ENCODE peak calls at places on chromosomes 16 and 17, in seven cellular contexts. One of them, this sample, is unnamed.

GRCh38 chr17:50208611-50209061 is 7.2 kb upstream of the COL1A1 start:
- DNase-seq in uterus: peak; percentile 27
- DNase-seq in HCT116: no peak
- DNase-seq in mesendoderm: peak; percentile 65
- DNase-seq in SJCRH30: no peak
- DNase-seq in aorta: no peak
- DNase-seq in tibial artery: peak; percentile 19
- DNase-seq in this sample: no peak

GRCh38 chr17:34913001-34913400 is 48.3 kb downstream of the CCT6B start:
- DNase-seq in mesendoderm: peak; percentile 92
- DNase-seq in uterus: no peak
- DNase-seq in aorta: no peak
- DNase-seq in HCT116: no peak
- DNase-seq in tibial artery: no peak
- DNase-seq in SJCRH30: no peak
- DNase-seq in this sample: no peak

GRCh38 chr16:1150511-1150982 is 2.4 kb upstream of the CACNA1H start:
- DNase-seq in SJCRH30: peak; percentile 56
- DNase-seq in uterus: no peak
- DNase-seq in HCT116: peak; percentile 60
- DNase-seq in aorta: no peak
- DNase-seq in mesendoderm: peak; percentile 61
- DNase-seq in tibial artery: no peak
- DNase-seq in this sample: no peak

GRCh38 chr16:66986559-66986958 is 1.8 kb upstream of the CES4A start:
- DNase-seq in uterus: no peak
- DNase-seq in HCT116: no peak
- DNase-seq in SJCRH30: no peak
- DNase-seq in aorta: no peak
- DNase-seq in tibial artery: no peak
- DNase-seq in mesendoderm: no peak
- DNase-seq in this sample: no peak

GRCh38 chr16:740459-740763 is 386 bp downstream of the CIAO3 start:
- DNase-seq in mesendoderm: no peak
- DNase-seq in aorta: no peak
- DNase-seq in HCT116: no peak
- DNase-seq in SJCRH30: no peak
- DNase-seq in tibial artery: no peak
- DNase-seq in uterus: no peak
- DNase-seq in this sample: no peak

GRCh38 chr17:60422162-60422665 is at the start of gene CHCT1:
- DNase-seq in HCT116: no peak
- DNase-seq in uterus: no peak
- DNase-seq in SJCRH30: no peak
- DNase-seq in mesendoderm: peak; percentile 18
- DNase-seq in tibial artery: no peak
- DNase-seq in aorta: no peak
- DNase-seq in this sample: peak; percentile 17

GRCh38 chr17:50609376-50610074 is 25.2 kb upstream of the ABCC3 start:
- DNase-seq in uterus: no peak
- DNase-seq in HCT116: no peak
- DNase-seq in SJCRH30: no peak
- DNase-seq in tibial artery: no peak
- DNase-seq in aorta: no peak
- DNase-seq in mesendoderm: no peak
- DNase-seq in this sample: no peak

GRCh38 chr16:48182979-48183537 is 27.3 kb upstream of the ABCC12 start:
- DNase-seq in SJCRH30: no peak
- DNase-seq in aorta: no peak
- DNase-seq in mesendoderm: no peak
- DNase-seq in HCT116: no peak
- DNase-seq in tibial artery: no peak
- DNase-seq in uterus: no peak
- DNase-seq in this sample: no peak

GRCh38 chr17:54968954-54969400 is 412 bp downstream of the STXBP4 start:
- DNase-seq in HCT116: no peak
- DNase-seq in uterus: no peak
- DNase-seq in SJCRH30: no peak
- DNase-seq in tibial artery: peak; percentile 29
- DNase-seq in mesendoderm: no peak
- DNase-seq in aorta: peak; percentile 51
- DNase-seq in this sample: peak; percentile 20

GRCh38 chr17:4986403-4986802 is 1.1 kb downstream of the CAMTA2 start:
- DNase-seq in SJCRH30: no peak
- DNase-seq in aorta: no peak
- DNase-seq in uterus: peak; percentile 33
- DNase-seq in mesendoderm: no peak
- DNase-seq in HCT116: no peak
- DNase-seq in tibial artery: no peak
- DNase-seq in this sample: no peak

GRCh38 chr17:68291836-68292688 is 767 bp downstream of the ARSG start:
- DNase-seq in uterus: peak; percentile 54
- DNase-seq in tibial artery: peak; percentile 72
- DNase-seq in SJCRH30: peak; percentile 60
- DNase-seq in HCT116: peak; percentile 63
- DNase-seq in aorta: peak; percentile 93
- DNase-seq in mesendoderm: peak; percentile 87
- DNase-seq in this sample: peak; percentile 77

GRCh38 chr16:80804451-80805383 is at the start of gene CDYL2:
- DNase-seq in SJCRH30: no peak
- DNase-seq in HCT116: no peak
- DNase-seq in tibial artery: no peak
- DNase-seq in mesendoderm: no peak
- DNase-seq in uterus: no peak
- DNase-seq in aorta: peak; percentile 52
- DNase-seq in this sample: peak; percentile 58

GRCh38 chr16:397736-398332 is 835 bp downstream of the NME4 start:
- DNase-seq in HCT116: peak; percentile 28
- DNase-seq in mesendoderm: peak; percentile 93
- DNase-seq in tibial artery: peak; percentile 83
- DNase-seq in SJCRH30: peak; percentile 51
- DNase-seq in uterus: peak; percentile 70
- DNase-seq in aorta: peak; percentile 86
- DNase-seq in this sample: peak; percentile 73

GRCh38 chr16:67803894-67804293 is 2.5 kb downstream of the RANBP10 start:
- DNase-seq in SJCRH30: no peak
- DNase-seq in mesendoderm: no peak
- DNase-seq in uterus: no peak
- DNase-seq in aorta: no peak
- DNase-seq in HCT116: no peak
- DNase-seq in tibial artery: no peak
- DNase-seq in this sample: no peak

GRCh38 chr16:75333770-75334169 is 82.3 kb upstream of the BCAR1 start:
- DNase-seq in HCT116: no peak
- DNase-seq in mesendoderm: no peak
- DNase-seq in SJCRH30: no peak
- DNase-seq in uterus: no peak
- DNase-seq in tibial artery: no peak
- DNase-seq in aorta: no peak
- DNase-seq in this sample: no peak

GRCh38 chr17:8706431-8706830 is 38.2 kb downstream of the CCDC42 start:
- DNase-seq in mesendoderm: no peak
- DNase-seq in aorta: no peak
- DNase-seq in tibial artery: no peak
- DNase-seq in uterus: no peak
- DNase-seq in HCT116: no peak
- DNase-seq in SJCRH30: no peak
- DNase-seq in this sample: no peak

GRCh38 chr17:77332981-77333685 is 192.4 kb downstream of the SEC14L1 start:
- DNase-seq in tibial artery: no peak
- DNase-seq in mesendoderm: no peak
- DNase-seq in HCT116: no peak
- DNase-seq in uterus: peak; percentile 13
- DNase-seq in aorta: no peak
- DNase-seq in SJCRH30: peak; percentile 89
- DNase-seq in this sample: no peak

GRCh38 chr17:59769891-59770290 is 62.4 kb downstream of the VMP1 start:
- DNase-seq in SJCRH30: no peak
- DNase-seq in mesendoderm: no peak
- DNase-seq in uterus: no peak
- DNase-seq in tibial artery: no peak
- DNase-seq in aorta: no peak
- DNase-seq in HCT116: no peak
- DNase-seq in this sample: no peak

DNA sequence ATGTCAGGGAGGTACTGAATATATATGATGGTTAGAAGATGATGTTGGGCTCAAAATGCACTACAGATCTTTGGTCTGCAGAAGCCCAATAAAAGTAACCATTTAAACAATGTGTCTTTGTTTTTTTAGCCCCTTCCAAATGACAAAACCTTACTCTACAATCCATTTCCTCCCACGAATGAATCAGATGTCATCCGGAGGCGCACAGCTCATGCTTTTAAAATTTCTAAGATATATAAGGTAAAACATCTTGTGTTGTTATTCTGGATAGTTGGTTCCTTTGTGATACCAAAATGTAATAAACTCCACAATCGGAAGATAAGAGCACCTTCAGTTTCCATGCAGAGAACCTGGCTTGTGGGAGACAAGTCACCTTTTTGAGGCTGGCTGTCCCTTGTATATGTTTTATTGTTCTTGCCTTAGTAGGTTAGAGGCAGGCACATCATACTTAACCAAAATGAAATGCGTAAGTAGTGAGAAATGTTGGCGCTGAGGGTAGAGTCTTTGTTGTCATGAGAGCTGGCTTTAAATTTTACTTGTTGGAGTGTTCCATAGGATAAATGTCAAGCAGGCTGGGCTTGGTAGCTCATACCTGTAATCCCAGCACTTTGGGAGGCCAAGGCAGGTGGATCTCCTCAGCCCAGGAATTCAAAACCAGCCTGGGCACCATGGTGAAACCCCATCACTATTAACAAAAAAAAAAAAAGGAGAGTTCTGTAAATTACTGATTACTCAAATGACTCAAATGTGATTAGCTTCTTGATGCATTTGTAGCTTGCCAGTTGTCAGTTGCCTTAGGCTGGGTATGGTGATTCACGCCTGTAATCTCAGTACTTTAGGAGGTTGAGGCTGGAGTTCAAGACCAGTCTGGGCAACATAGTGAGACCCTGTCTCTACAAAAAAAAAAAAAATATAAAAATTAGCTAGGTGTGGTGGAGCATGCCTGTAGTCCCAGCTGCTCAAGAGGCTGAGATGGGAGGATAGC is 19.7 kb upstream of the SNTB2 start:
- DNase-seq in mesendoderm: no peak
- DNase-seq in SJCRH30: no peak
- DNase-seq in tibial artery: no peak
- DNase-seq in HCT116: no peak
- DNase-seq in aorta: no peak
- DNase-seq in uterus: no peak
- DNase-seq in this sample: no peak
- H3K4me3 ChIP-seq in mesendoderm: no peak overlapping the region
- H3K4me3 ChIP-seq in SJCRH30: no peak overlapping the region
- H3K4me3 ChIP-seq in tibial artery: no peak overlapping the region
- H3K4me3 ChIP-seq in HCT116: no peak overlapping the region
- H3K4me3 ChIP-seq in aorta: no peak overlapping the region
- H3K4me3 ChIP-seq in uterus: no peak overlapping the region
- H3K4me3 ChIP-seq in this sample: no peak overlapping the region

GRCh38 chr17:13024033-13024432 is 6.2 kb upstream of the ELAC2 start:
- DNase-seq in HCT116: no peak
- DNase-seq in mesendoderm: no peak
- DNase-seq in aorta: no peak
- DNase-seq in SJCRH30: no peak
- DNase-seq in uterus: no peak
- DNase-seq in tibial artery: no peak
- DNase-seq in this sample: no peak

GRCh38 chr17:13025264-13025627 is 7.4 kb upstream of the ELAC2 start:
- DNase-seq in aorta: no peak
- DNase-seq in uterus: no peak
- DNase-seq in SJCRH30: no peak
- DNase-seq in tibial artery: no peak
- DNase-seq in HCT116: no peak
- DNase-seq in mesendoderm: no peak
- DNase-seq in this sample: no peak

GRCh38 chr17:13027246-13027645 is 9.4 kb upstream of the ELAC2 start:
- DNase-seq in aorta: no peak
- DNase-seq in tibial artery: no peak
- DNase-seq in mesendoderm: no peak
- DNase-seq in HCT116: no peak
- DNase-seq in SJCRH30: no peak
- DNase-seq in uterus: no peak
- DNase-seq in this sample: no peak

GRCh38 chr17:13025687-13026086 is 7.9 kb upstream of the ELAC2 start:
- DNase-seq in uterus: no peak
- DNase-seq in SJCRH30: no peak
- DNase-seq in HCT116: no peak
- DNase-seq in aorta: no peak
- DNase-seq in tibial artery: no peak
- DNase-seq in mesendoderm: no peak
- DNase-seq in this sample: no peak

DNA sequence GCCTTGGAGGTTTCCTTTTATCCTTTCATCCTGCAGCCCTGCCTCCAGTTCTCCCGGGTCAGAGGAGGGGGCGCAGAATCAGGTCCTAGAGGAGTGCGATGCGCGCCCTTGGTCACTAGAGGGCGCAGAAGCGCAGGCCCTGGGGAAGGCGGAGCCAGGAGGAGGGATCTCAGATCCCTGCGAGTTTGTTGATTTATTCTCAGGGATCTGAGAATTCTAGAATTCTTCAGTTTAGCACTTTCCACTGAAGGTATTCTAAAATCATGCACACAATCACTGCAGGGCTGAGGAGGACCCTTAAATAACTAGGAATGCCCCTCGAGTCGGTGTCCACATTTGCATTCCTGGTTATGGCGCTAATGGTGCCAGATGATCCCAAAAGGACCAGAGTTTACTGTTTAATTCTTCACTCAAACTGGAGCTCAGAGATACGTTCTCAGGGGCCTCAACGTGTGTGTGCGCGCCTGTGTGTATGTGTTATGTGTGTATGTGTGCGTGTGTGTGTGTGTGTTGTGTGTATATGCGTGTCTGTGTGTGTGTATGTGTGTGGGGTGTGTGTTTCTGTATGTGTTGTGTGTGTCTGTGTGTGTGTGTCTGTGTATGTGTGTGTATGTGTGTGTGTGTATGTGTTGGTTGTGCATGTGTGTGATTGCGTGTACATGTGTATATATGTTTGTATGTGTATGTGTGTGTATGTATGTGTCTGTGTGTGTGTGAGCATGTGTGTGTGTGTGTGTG is 6.9 kb upstream of the ELAC2 start:
- DNase-seq in tibial artery: peak; percentile 47
- DNase-seq in HCT116: no peak
- DNase-seq in mesendoderm: peak; percentile 85
- DNase-seq in SJCRH30: peak; percentile 75
- DNase-seq in uterus: peak; percentile 63
- DNase-seq in aorta: peak; percentile 65
- DNase-seq in this sample: peak; percentile 32
- H3K4me3 ChIP-seq in tibial artery: no peak overlapping the region
- H3K4me3 ChIP-seq in HCT116: peak overlapping the region; percentile 35
- H3K4me3 ChIP-seq in mesendoderm: no peak overlapping the region
- H3K4me3 ChIP-seq in SJCRH30: peak overlapping the region; percentile 38
- H3K4me3 ChIP-seq in uterus: no peak overlapping the region
- H3K4me3 ChIP-seq in aorta: no peak overlapping the region
- H3K4me3 ChIP-seq in this sample: no peak overlapping the region

GRCh38 chr17:17723354-17724261 is 42.4 kb downstream of the RAI1 start:
- DNase-seq in HCT116: no peak
- DNase-seq in SJCRH30: no peak
- DNase-seq in uterus: no peak
- DNase-seq in aorta: no peak
- DNase-seq in tibial artery: no peak
- DNase-seq in mesendoderm: peak; percentile 75
- DNase-seq in this sample: no peak
- H3K4me3 ChIP-seq in HCT116: no peak overlapping the region
- H3K4me3 ChIP-seq in SJCRH30: no peak overlapping the region
- H3K4me3 ChIP-seq in uterus: peak overlapping the region; percentile 27
- H3K4me3 ChIP-seq in aorta: peak overlapping the region; percentile 60
- H3K4me3 ChIP-seq in tibial artery: peak overlapping the region; percentile 56
- H3K4me3 ChIP-seq in mesendoderm: peak overlapping the region; percentile 52
- H3K4me3 ChIP-seq in this sample: peak overlapping the region; percentile 67

GRCh38 chr16:90046122-90046970 is 27.1 kb upstream of the DBNDD1 start:
- DNase-seq in aorta: no peak
- DNase-seq in SJCRH30: no peak
- DNase-seq in uterus: no peak
- DNase-seq in HCT116: no peak
- DNase-seq in tibial artery: no peak
- DNase-seq in mesendoderm: peak; percentile 61
- DNase-seq in this sample: no peak
- H3K4me3 ChIP-seq in aorta: no peak overlapping the region
- H3K4me3 ChIP-seq in SJCRH30: peak overlapping the region; percentile 23
- H3K4me3 ChIP-seq in uterus: peak overlapping the region; percentile 18
- H3K4me3 ChIP-seq in HCT116: no peak overlapping the region
- H3K4me3 ChIP-seq in tibial artery: peak overlapping the region; percentile 39
- H3K4me3 ChIP-seq in mesendoderm: no peak overlapping the region
- H3K4me3 ChIP-seq in this sample: peak overlapping the region; percentile 47